ENCODE peak calls at places on chromosomes 2 and 18, in seven cellular contexts. E is transverse colon, G is K562, W is stomach, Y is GM12878, F is sigmoid colon, T is suprapubic skin. O is an unnamed sample.

GRCh38 chr2:33242845-33243244 is 233.6 kb upstream of the RASGRP3 start:
- DNase-seq in E (no peak), G (no peak), W (no peak), Y (no peak), F (no peak), T (no peak), O (no peak)

GRCh38 chr2:150883521-150883895 is 378.2 kb downstream of the RBM43 start:
- DNase-seq in E (no peak), G (no peak), W (no peak), Y (no peak), F (no peak), T (no peak), O (no peak)

GRCh38 chr2:232926448-232927040 is 56.5 kb downstream of the SNORC start:
- DNase-seq in E (no peak), G (peak; percentile 6), W (no peak), Y (no peak), F (no peak), T (no peak), O (no peak)

GRCh38 chr2:8088810-8089209 is 593.0 kb upstream of the ID2 start:
- DNase-seq in E (no peak), G (no peak), W (no peak), Y (no peak), F (no peak), T (no peak), O (no peak)

GRCh38 chr2:219457784-219458369 is 23.2 kb downstream of the SPEG start:
- DNase-seq in E (no peak), G (peak; percentile 26), W (no peak), Y (no peak), F (no peak), T (no peak), O (no peak)

GRCh38 chr18:10242922-10243680 is 211.3 kb upstream of the APCDD1 start:
- DNase-seq in E (no peak), G (peak; percentile 22), W (no peak), Y (no peak), F (no peak), T (no peak), O (no peak)

GRCh38 chr2:118786691-118787090 is 60.8 kb downstream of the EN1 start:
- DNase-seq in E (no peak), G (no peak), W (no peak), Y (no peak), F (no peak), T (no peak), O (no peak)

GRCh38 chr2:55871637-55872036 is 51.9 kb downstream of the EFEMP1 start:
- DNase-seq in E (no peak), G (no peak), W (no peak), Y (no peak), F (no peak), T (no peak), O (no peak)

GRCh38 chr2:88188741-88189140 is 18.6 kb downstream of the THNSL2 start:
- DNase-seq in E (no peak), G (no peak), W (no peak), Y (no peak), F (no peak), T (no peak), O (no peak)

GRCh38 chr2:65281626-65282351 is 54.2 kb downstream of the ACTR2 start:
- DNase-seq in E (no peak), G (no peak), W (no peak), Y (no peak), F (peak; percentile 80), T (peak; percentile 16), O (no peak)

GRCh38 chr2:39511786-39512433 is 74.8 kb upstream of the MAP4K3 start:
- DNase-seq in E (peak; percentile 16), G (peak; percentile 75), W (no peak), Y (no peak), F (no peak), T (no peak), O (no peak)

GRCh38 chr2:238874330-238875050 is 26.6 kb downstream of the TWIST2 start:
- DNase-seq in E (no peak), G (no peak), W (no peak), Y (no peak), F (peak; percentile 46), T (peak; percentile 77), O (no peak)

GRCh38 chr2:240392948-240393830 is 42.3 kb upstream of the GPC1 start:
- DNase-seq in E (no peak), G (no peak), W (no peak), Y (no peak), F (peak; percentile 54), T (peak; percentile 63), O (no peak)

GRCh38 chr2:222653280-222653679 is 2.6 kb downstream of the FARSB start:
- DNase-seq in E (no peak), G (no peak), W (no peak), Y (no peak), F (no peak), T (no peak), O (no peak)

GRCh38 chr2:64093341-64093740 is 50.9 kb downstream of the PELI1 start:
- DNase-seq in E (no peak), G (no peak), W (no peak), Y (no peak), F (no peak), T (no peak), O (no peak)
- H3K36me3 ChIP-seq in E (peaks cover 5% of the 10 kb centered on the region), G (peaks cover 26% of the 10 kb centered on the region), W (peaks cover 19% of the 10 kb centered on the region), Y (peaks cover 15% of the 10 kb centered on the region), F (peaks cover 25% of the 10 kb centered on the region), T (peaks cover 57% of the 10 kb centered on the region), O (peaks cover 48% of the 10 kb centered on the region)

GRCh38 chr2:45941758-45942738 is 290.6 kb downstream of the PRKCE start:
- DNase-seq in E (no peak), G (no peak), W (no peak), Y (no peak), F (no peak), T (no peak), O (no peak)

GRCh38 chr2:45936623-45936979 is 285.1 kb downstream of the PRKCE start:
- DNase-seq in E (no peak), G (no peak), W (no peak), Y (no peak), F (no peak), T (no peak), O (no peak)

GRCh38 chr2:45935791-45936622 is 284.5 kb downstream of the PRKCE start:
- DNase-seq in E (peak; percentile 88), G (peak; percentile 88), W (peak; percentile 85), Y (no peak), F (peak; percentile 98), T (peak; percentile 96), O (peak; percentile 98)

GRCh38 chr2:45937990-45938389 is 286.5 kb downstream of the PRKCE start:
- DNase-seq in E (no peak), G (no peak), W (no peak), Y (no peak), F (no peak), T (no peak), O (no peak)

GRCh38 chr2:45938649-45939511 is 287.4 kb downstream of the PRKCE start:
- DNase-seq in E (peak; percentile 84), G (peak; percentile 8), W (peak; percentile 78), Y (no peak), F (peak; percentile 92), T (peak; percentile 85), O (no peak)
- TF ChIP-seq EP300 in E (peak; percentile 4), G (no peak), W (peak; percentile 83), Y (no peak), F (no peak), T (no peak), O (no peak)

GRCh38 chr2:160409480-160409879 is 84.1 kb downstream of the RBMS1 start:
- DNase-seq in E (no peak), G (no peak), W (no peak), Y (no peak), F (no peak), T (no peak), O (no peak)
- TF ChIP-seq POLR2AphosphoS5 in E (no peak), G (no peak), W (no peak), Y (no peak), F (no peak), T (no peak), O (no peak)

DNA sequence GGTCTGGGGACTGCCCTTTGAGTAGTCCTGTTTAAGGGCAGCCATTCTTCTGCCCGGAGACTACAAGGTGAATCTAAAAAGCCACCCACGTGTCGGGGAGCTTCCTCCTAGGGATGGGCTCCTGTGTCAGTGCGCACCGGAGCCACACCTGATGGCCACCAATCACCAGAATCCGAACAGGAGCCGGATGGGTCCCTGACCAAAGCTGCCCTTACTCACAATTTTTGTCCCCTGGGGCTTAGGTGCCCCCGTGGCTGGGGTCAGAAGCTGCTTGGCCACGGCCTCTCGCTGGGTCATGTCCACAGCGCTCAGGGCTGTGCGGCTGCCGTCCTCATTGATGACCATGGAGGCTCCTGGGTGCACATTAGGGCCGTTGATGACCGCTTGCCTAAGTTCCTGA is 30.9 kb downstream of the POLR1A start:
- DNase-seq in E (no peak), G (no peak), W (no peak), Y (no peak), F (no peak), T (no peak), O (no peak)
- H3K36me3 ChIP-seq in E (no peaks in the 10 kb centered on the region), G (peaks cover 98% of the 10 kb centered on the region), W (peaks cover 14% of the 10 kb centered on the region), Y (peaks cover 34% of the 10 kb centered on the region), F (peaks cover 14% of the 10 kb centered on the region), T (peaks cover 56% of the 10 kb centered on the region), O (peaks cover 13% of the 10 kb centered on the region)

DNA sequence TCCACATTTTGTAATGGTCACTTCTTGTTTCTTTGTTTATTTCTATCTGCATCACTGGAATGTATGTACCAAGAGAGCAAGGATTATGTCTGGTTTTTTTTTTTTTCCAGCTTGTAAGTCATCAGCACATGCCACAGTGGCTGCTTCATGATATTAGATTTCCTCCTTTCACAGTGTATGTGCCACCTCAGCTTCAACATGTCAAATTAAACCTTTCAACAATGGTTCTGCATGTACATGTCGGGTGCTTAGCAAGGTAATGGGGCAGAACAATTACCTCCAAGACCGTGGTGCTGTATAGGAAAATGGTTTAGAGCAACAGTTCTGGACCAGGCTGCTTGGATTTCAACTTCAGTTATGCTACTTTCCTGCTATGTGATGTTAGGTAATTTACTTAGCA is 585.7 kb upstream of the VRK2 start:
- DNase-seq in E (no peak), G (no peak), W (no peak), Y (no peak), F (no peak), T (no peak), O (no peak)
- TF ChIP-seq EP300 in E (no peak), G (no peak), W (no peak), Y (no peak), F (no peak), T (no peak), O (no peak)

GRCh38 chr2:42510191-42510929 is 16.6 kb upstream of the KCNG3 start:
- DNase-seq in E (no peak), G (no peak), W (no peak), Y (no peak), F (peak; percentile 24), T (no peak), O (no peak)
- TF ChIP-seq POLR2AphosphoS5 in E (no peak), G (no peak), W (no peak), Y (no peak), F (no peak), T (no peak), O (no peak)

DNA sequence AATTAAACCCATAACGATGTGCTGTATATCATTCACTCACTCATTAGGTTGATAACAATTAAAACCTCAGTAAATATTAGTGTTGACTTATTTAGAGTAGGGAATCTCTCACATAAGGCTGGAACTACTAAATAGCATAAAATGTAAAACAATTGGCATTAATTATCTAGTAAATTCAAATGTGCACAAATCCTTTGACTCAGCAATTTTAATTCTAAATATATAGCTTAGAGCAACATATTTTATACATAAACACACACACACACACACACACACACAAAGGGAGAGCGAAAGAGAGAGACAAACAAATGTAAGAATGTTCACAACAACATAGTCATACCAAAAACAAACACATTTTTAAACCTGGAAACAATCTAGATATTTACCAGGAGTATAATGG is 443.1 kb upstream of the KCNH7 start:
- DNase-seq in E (no peak), G (no peak), W (no peak), Y (no peak), F (no peak), T (no peak), O (no peak)
- H3K36me3 ChIP-seq in E (no peaks in the 10 kb centered on the region), G (no peaks in the 10 kb centered on the region), W (no peaks in the 10 kb centered on the region), Y (no peaks in the 10 kb centered on the region), F (no peaks in the 10 kb centered on the region), T (no peaks in the 10 kb centered on the region), O (no peaks in the 10 kb centered on the region)

O was measured in esophagus muscularis mucosa.